ENCODE peak calls at places on chromosomes 12 and 14, in seven cellular contexts. One of them, this sample, is unnamed.

GRCh38 chr14:38256358-38256840 is 506 bp upstream of the CLEC14A start:
- DNase-seq in pancreas: no peak
- DNase-seq in GM12865: no peak
- DNase-seq in left lung: no peak
- DNase-seq in AG10803: peak; percentile 64
- DNase-seq in endodermal cell: no peak
- DNase-seq in uterus: peak; percentile 74
- DNase-seq in this sample: no peak

GRCh38 chr14:98906123-98906995 is 365.6 kb downstream of the BCL11B start:
- DNase-seq in pancreas: no peak
- DNase-seq in GM12865: no peak
- DNase-seq in left lung: no peak
- DNase-seq in AG10803: peak; percentile 28
- DNase-seq in endodermal cell: no peak
- DNase-seq in uterus: no peak
- DNase-seq in this sample: no peak

GRCh38 chr14:83994020-83994419 is 1535.9 kb upstream of the FLRT2 start:
- DNase-seq in pancreas: no peak
- DNase-seq in GM12865: no peak
- DNase-seq in left lung: no peak
- DNase-seq in AG10803: no peak
- DNase-seq in endodermal cell: no peak
- DNase-seq in uterus: no peak
- DNase-seq in this sample: no peak

GRCh38 chr14:37709419-37710195 is 114.2 kb downstream of the TTC6 start:
- DNase-seq in pancreas: no peak
- DNase-seq in GM12865: no peak
- DNase-seq in left lung: no peak
- DNase-seq in AG10803: peak; percentile 28
- DNase-seq in endodermal cell: no peak
- DNase-seq in uterus: no peak
- DNase-seq in this sample: no peak

GRCh38 chr12:54392485-54393349 is 8.2 kb upstream of the ZNF385A start:
- DNase-seq in pancreas: no peak
- DNase-seq in GM12865: no peak
- DNase-seq in left lung: no peak
- DNase-seq in AG10803: no peak
- DNase-seq in endodermal cell: no peak
- DNase-seq in uterus: no peak
- DNase-seq in this sample: no peak

GRCh38 chr12:59861635-59862034 is 265.8 kb downstream of the SLC16A7 start:
- DNase-seq in pancreas: no peak
- DNase-seq in GM12865: no peak
- DNase-seq in left lung: no peak
- DNase-seq in AG10803: peak; percentile 10
- DNase-seq in endodermal cell: no peak
- DNase-seq in uterus: no peak
- DNase-seq in this sample: no peak

GRCh38 chr12:42462486-42462885 is 127.1 kb downstream of the PRICKLE1 start:
- DNase-seq in pancreas: no peak
- DNase-seq in GM12865: no peak
- DNase-seq in left lung: no peak
- DNase-seq in AG10803: no peak
- DNase-seq in endodermal cell: no peak
- DNase-seq in uterus: no peak
- DNase-seq in this sample: no peak

GRCh38 chr14:78227466-78228077 is 57.4 kb downstream of the NRXN3 start:
- DNase-seq in pancreas: no peak
- DNase-seq in GM12865: no peak
- DNase-seq in left lung: no peak
- DNase-seq in AG10803: no peak
- DNase-seq in endodermal cell: peak; percentile 67
- DNase-seq in uterus: no peak
- DNase-seq in this sample: no peak

GRCh38 chr14:56816575-56817391 is 6.5 kb upstream of the OTX2 start:
- DNase-seq in pancreas: no peak
- DNase-seq in GM12865: no peak
- DNase-seq in left lung: no peak
- DNase-seq in AG10803: no peak
- DNase-seq in endodermal cell: peak; percentile 85
- DNase-seq in uterus: no peak
- DNase-seq in this sample: no peak

GRCh38 chr14:103705158-103705523 is 10.1 kb downstream of the XRCC3 start:
- DNase-seq in pancreas: no peak
- DNase-seq in GM12865: no peak
- DNase-seq in left lung: peak; percentile 87
- DNase-seq in AG10803: no peak
- DNase-seq in endodermal cell: no peak
- DNase-seq in uterus: peak; percentile 72
- DNase-seq in this sample: no peak

GRCh38 chr12:15797818-15798217 is 8.6 kb upstream of the EPS8 start:
- DNase-seq in pancreas: no peak
- DNase-seq in GM12865: no peak
- DNase-seq in left lung: no peak
- DNase-seq in AG10803: no peak
- DNase-seq in endodermal cell: no peak
- DNase-seq in uterus: no peak
- DNase-seq in this sample: no peak

GRCh38 chr12:109463776-109464175 is 13.3 kb downstream of the KCTD10 start:
- DNase-seq in pancreas: no peak
- DNase-seq in GM12865: no peak
- DNase-seq in left lung: no peak
- DNase-seq in AG10803: peak; percentile 43
- DNase-seq in endodermal cell: no peak
- DNase-seq in uterus: no peak
- DNase-seq in this sample: no peak

GRCh38 chr12:78674311-78675085 is 190.1 kb upstream of the SYT1 start:
- DNase-seq in pancreas: no peak
- DNase-seq in GM12865: no peak
- DNase-seq in left lung: no peak
- DNase-seq in AG10803: peak; percentile 31
- DNase-seq in endodermal cell: no peak
- DNase-seq in uterus: no peak
- DNase-seq in this sample: no peak

GRCh38 chr12:102095677-102096263 is 24.1 kb downstream of the NUP37 start:
- DNase-seq in pancreas: no peak
- DNase-seq in GM12865: peak; percentile 34
- DNase-seq in left lung: no peak
- DNase-seq in AG10803: peak; percentile 25
- DNase-seq in endodermal cell: no peak
- DNase-seq in uterus: no peak
- DNase-seq in this sample: no peak

GRCh38 chr12:126747530-126748149 is 1519.3 kb upstream of the TMEM132C start:
- DNase-seq in pancreas: peak; percentile 60
- DNase-seq in GM12865: peak; percentile 49
- DNase-seq in left lung: peak; percentile 83
- DNase-seq in AG10803: peak; percentile 12
- DNase-seq in endodermal cell: peak; percentile 92
- DNase-seq in uterus: no peak
- DNase-seq in this sample: peak; percentile 31

GRCh38 chr14:99579077-99579836 is 24.8 kb downstream of the CCDC85C start:
- DNase-seq in pancreas: peak; percentile 89
- DNase-seq in GM12865: no peak
- DNase-seq in left lung: no peak
- DNase-seq in AG10803: no peak
- DNase-seq in endodermal cell: no peak
- DNase-seq in uterus: no peak
- DNase-seq in this sample: no peak

GRCh38 chr12:106226884-106227640 is 20.8 kb downstream of the CKAP4 start:
- DNase-seq in pancreas: no peak
- DNase-seq in GM12865: peak; percentile 56
- DNase-seq in left lung: no peak
- DNase-seq in AG10803: peak; percentile 66
- DNase-seq in endodermal cell: peak; percentile 79
- DNase-seq in uterus: peak; percentile 43
- DNase-seq in this sample: peak; percentile 79

GRCh38 chr14:66008631-66009030 is 477.5 kb upstream of the CCDC196 start:
- DNase-seq in pancreas: no peak
- DNase-seq in GM12865: no peak
- DNase-seq in left lung: no peak
- DNase-seq in AG10803: no peak
- DNase-seq in endodermal cell: no peak
- DNase-seq in uterus: no peak
- DNase-seq in this sample: no peak

DNA sequence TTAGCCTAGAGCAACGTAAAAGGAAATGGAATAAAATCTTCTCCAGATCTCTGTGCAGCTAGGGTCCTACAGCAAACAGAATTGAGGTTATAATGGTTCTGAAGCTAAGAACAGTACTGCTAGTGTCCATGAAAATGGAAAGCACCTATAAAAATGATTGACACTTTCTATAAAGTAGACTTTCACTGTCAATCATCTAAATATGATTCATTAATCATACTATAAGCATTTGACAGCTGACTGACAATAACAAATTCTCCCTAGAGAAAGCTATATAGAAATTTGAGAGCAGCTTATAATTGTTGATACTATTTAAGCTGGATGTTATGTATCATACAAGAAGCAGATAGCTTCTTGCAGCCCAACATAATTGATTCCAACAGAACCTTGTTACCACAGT is 80.9 kb downstream of the PDZRN4 start:
- DNase-seq in pancreas: no peak
- DNase-seq in GM12865: no peak
- DNase-seq in left lung: no peak
- DNase-seq in AG10803: no peak
- DNase-seq in endodermal cell: no peak
- DNase-seq in uterus: no peak
- DNase-seq in this sample: no peak
- TF ChIP-seq CTCF in pancreas: no peak
- TF ChIP-seq CTCF in GM12865: no peak
- TF ChIP-seq CTCF in left lung: no peak
- TF ChIP-seq CTCF in AG10803: no peak
- TF ChIP-seq CTCF in endodermal cell: no peak
- TF ChIP-seq CTCF in uterus: no peak
- TF ChIP-seq CTCF in this sample: no peak

GRCh38 chr12:123956249-123956648 is 16.4 kb downstream of the CCDC92 start:
- DNase-seq in pancreas: no peak
- DNase-seq in GM12865: no peak
- DNase-seq in left lung: no peak
- DNase-seq in AG10803: no peak
- DNase-seq in endodermal cell: no peak
- DNase-seq in uterus: no peak
- DNase-seq in this sample: no peak

GRCh38 chr12:123958876-123959275 is 13.8 kb downstream of the CCDC92 start:
- DNase-seq in pancreas: no peak
- DNase-seq in GM12865: no peak
- DNase-seq in left lung: no peak
- DNase-seq in AG10803: no peak
- DNase-seq in endodermal cell: no peak
- DNase-seq in uterus: no peak
- DNase-seq in this sample: no peak

GRCh38 chr12:123954647-123955350 is 17.8 kb downstream of the CCDC92 start:
- DNase-seq in pancreas: no peak
- DNase-seq in GM12865: no peak
- DNase-seq in left lung: no peak
- DNase-seq in AG10803: no peak
- DNase-seq in endodermal cell: no peak
- DNase-seq in uterus: no peak
- DNase-seq in this sample: no peak

GRCh38 chr12:123958462-123958861 is 14.2 kb downstream of the CCDC92 start:
- DNase-seq in pancreas: no peak
- DNase-seq in GM12865: no peak
- DNase-seq in left lung: no peak
- DNase-seq in AG10803: no peak
- DNase-seq in endodermal cell: no peak
- DNase-seq in uterus: no peak
- DNase-seq in this sample: no peak

GRCh38 chr12:123957191-123957590 is 15.4 kb downstream of the CCDC92 start:
- DNase-seq in pancreas: no peak
- DNase-seq in GM12865: no peak
- DNase-seq in left lung: no peak
- DNase-seq in AG10803: no peak
- DNase-seq in endodermal cell: peak; percentile 46
- DNase-seq in uterus: no peak
- DNase-seq in this sample: no peak
- TF ChIP-seq CTCF in pancreas: no peak
- TF ChIP-seq CTCF in GM12865: no peak
- TF ChIP-seq CTCF in left lung: no peak
- TF ChIP-seq CTCF in AG10803: no peak
- TF ChIP-seq CTCF in endodermal cell: no peak
- TF ChIP-seq CTCF in uterus: no peak
- TF ChIP-seq CTCF in this sample: no peak

GRCh38 chr12:93325855-93326254 is 51.9 kb upstream of the NUDT4 start:
- DNase-seq in pancreas: no peak
- DNase-seq in GM12865: no peak
- DNase-seq in left lung: no peak
- DNase-seq in AG10803: peak; percentile 34
- DNase-seq in endodermal cell: no peak
- DNase-seq in uterus: no peak
- DNase-seq in this sample: no peak
- TF ChIP-seq CTCF in pancreas: no peak
- TF ChIP-seq CTCF in GM12865: no peak
- TF ChIP-seq CTCF in left lung: no peak
- TF ChIP-seq CTCF in AG10803: no peak
- TF ChIP-seq CTCF in endodermal cell: no peak
- TF ChIP-seq CTCF in uterus: no peak
- TF ChIP-seq CTCF in this sample: no peak

GRCh38 chr12:120181991-120182631 is 12.4 kb downstream of the GCN1 start:
- DNase-seq in pancreas: no peak
- DNase-seq in GM12865: no peak
- DNase-seq in left lung: no peak
- DNase-seq in AG10803: peak; percentile 46
- DNase-seq in endodermal cell: peak; percentile 60
- DNase-seq in uterus: no peak
- DNase-seq in this sample: no peak
- TF ChIP-seq CTCF in pancreas: no peak
- TF ChIP-seq CTCF in GM12865: no peak
- TF ChIP-seq CTCF in left lung: no peak
- TF ChIP-seq CTCF in AG10803: no peak
- TF ChIP-seq CTCF in endodermal cell: peak; percentile 40
- TF ChIP-seq CTCF in uterus: no peak
- TF ChIP-seq CTCF in this sample: no peak

DNA sequence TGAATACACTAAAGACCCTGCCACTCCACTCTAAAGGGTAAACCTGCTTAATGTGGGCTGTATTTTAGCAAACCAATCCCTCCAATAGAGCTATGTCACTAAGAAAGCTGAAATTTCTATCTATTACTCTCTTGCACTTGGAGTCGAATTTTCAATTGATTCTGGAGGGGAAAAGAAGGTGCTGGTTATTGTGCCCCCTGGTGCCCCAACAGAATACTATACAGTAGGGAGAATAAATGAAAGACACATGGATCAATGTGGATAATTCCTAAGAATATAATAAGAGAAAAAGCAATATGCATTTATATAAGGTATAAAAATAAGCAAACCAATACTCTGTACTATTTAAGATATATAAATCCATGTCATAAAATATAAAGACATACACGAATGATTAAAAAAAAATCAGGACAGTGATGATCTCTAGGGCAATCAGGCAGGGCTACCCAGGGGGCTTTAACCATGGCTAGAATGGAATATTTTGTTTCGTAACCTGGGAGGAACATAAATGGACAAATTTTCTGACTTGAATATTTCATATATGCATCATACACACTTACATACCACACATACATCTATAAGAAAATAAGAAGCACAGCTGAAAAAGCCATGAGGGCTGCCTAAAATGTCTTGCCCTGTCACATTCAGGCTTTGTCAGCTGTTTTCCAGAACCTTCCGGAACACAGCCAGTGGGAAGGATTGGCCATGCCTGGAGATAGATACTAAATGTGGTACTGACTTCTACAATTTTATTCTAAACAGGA is 54.4 kb downstream of the EFCAB11 start:
- DNase-seq in pancreas: no peak
- DNase-seq in GM12865: peak; percentile 54
- DNase-seq in left lung: no peak
- DNase-seq in AG10803: peak; percentile 44
- DNase-seq in endodermal cell: no peak
- DNase-seq in uterus: no peak
- DNase-seq in this sample: peak; percentile 36
- TF ChIP-seq CTCF in pancreas: peak; percentile 13
- TF ChIP-seq CTCF in GM12865: peak; percentile 41
- TF ChIP-seq CTCF in left lung: peak; percentile 28
- TF ChIP-seq CTCF in AG10803: peak; percentile 61
- TF ChIP-seq CTCF in endodermal cell: peak; percentile 80
- TF ChIP-seq CTCF in uterus: peak; percentile 25
- TF ChIP-seq CTCF in this sample: peak; percentile 50